ENCODE peak calls at places on chromosomes 13 and 19, in seven cellular contexts. Y, Z, M, K, C, N and E are unnamed samples.

GRCh38 chr13:99323488-99323887 is 16.3 kb upstream of the GPR183 start:
- DNase-seq in Y (peak; percentile 68), Z (no peak), M (no peak), K (no peak), C (no peak), N (no peak), E (no peak)

GRCh38 chr19:51091895-51092873 is 9.5 kb upstream of the KLK14 start:
- DNase-seq in Y (no peak), Z (no peak), M (no peak), K (no peak), C (no peak), N (no peak), E (no peak)

GRCh38 chr13:98508280-98509074 is 68.4 kb downstream of the STK24 start:
- DNase-seq in Y (peak; percentile 68), Z (no peak), M (no peak), K (no peak), C (no peak), N (no peak), E (no peak)

GRCh38 chr19:49436381-49437017 is 4.8 kb downstream of the SLC17A7 start:
- DNase-seq in Y (no peak), Z (peak; percentile 89), M (no peak), K (peak; percentile 81), C (peak; percentile 49), N (no peak), E (no peak)

GRCh38 chr13:98994896-98995295 is 17.0 kb upstream of the DOCK9 start:
- DNase-seq in Y (no peak), Z (no peak), M (no peak), K (no peak), C (no peak), N (no peak), E (no peak)

GRCh38 chr19:55080121-55080914 is 4.6 kb downstream of the EPS8L1 start:
- DNase-seq in Y (peak; percentile 75), Z (peak; percentile 96), M (no peak), K (peak; percentile 93), C (peak; percentile 79), N (no peak), E (no peak)

GRCh38 chr19:40663712-40664692 is 26.4 kb downstream of the NUMBL start:
- DNase-seq in Y (peak; percentile 35), Z (peak; percentile 88), M (no peak), K (peak; percentile 44), C (peak; percentile 42), N (no peak), E (no peak)

GRCh38 chr19:11505504-11506100 is at the start of gene ZNF653:
- DNase-seq in Y (peak; percentile 92), Z (peak; percentile 97), M (peak; percentile 87), K (peak; percentile 95), C (peak; percentile 97), N (peak; percentile 85), E (peak; percentile 98)

GRCh38 chr19:2385053-2385721 is 25.1 kb downstream of the TMPRSS9 start:
- DNase-seq in Y (peak; percentile 63), Z (peak; percentile 94), M (no peak), K (peak; percentile 80), C (peak; percentile 63), N (peak; percentile 82), E (no peak)